ENCODE peak calls at places on chromosome 16, in eight cellular contexts. One of them, this sample, is unnamed.

GRCh38 chr16:62755938-62756337 is 719.7 kb upstream of the CDH8 start:
- DNase-seq in MM.1S: no peak
- DNase-seq in RWPE1: no peak
- DNase-seq in heart left ventricle: no peak
- DNase-seq in CD4-positive, alpha-beta T cell: no peak
- DNase-seq in A549: no peak
- DNase-seq in small intestine: no peak
- DNase-seq in CD8-positive, alpha-beta memory T cell: no peak
- DNase-seq in this sample: no peak

GRCh38 chr16:3479654-3480216 is 15.6 kb downstream of the C16orf90 start:
- DNase-seq in MM.1S: no peak
- DNase-seq in RWPE1: no peak
- DNase-seq in heart left ventricle: no peak
- DNase-seq in CD4-positive, alpha-beta T cell: no peak
- DNase-seq in A549: no peak
- DNase-seq in small intestine: no peak
- DNase-seq in CD8-positive, alpha-beta memory T cell: no peak
- DNase-seq in this sample: no peak

GRCh38 chr16:87542531-87543102 is 49.8 kb upstream of the ZCCHC14 start:
- DNase-seq in MM.1S: no peak
- DNase-seq in RWPE1: no peak
- DNase-seq in heart left ventricle: no peak
- DNase-seq in CD4-positive, alpha-beta T cell: no peak
- DNase-seq in A549: no peak
- DNase-seq in small intestine: peak; percentile 30
- DNase-seq in CD8-positive, alpha-beta memory T cell: no peak
- DNase-seq in this sample: no peak

GRCh38 chr16:57660715-57661463 is 7.2 kb upstream of the ADGRG3 start:
- DNase-seq in MM.1S: no peak
- DNase-seq in RWPE1: no peak
- DNase-seq in heart left ventricle: no peak
- DNase-seq in CD4-positive, alpha-beta T cell: no peak
- DNase-seq in A549: no peak
- DNase-seq in small intestine: no peak
- DNase-seq in CD8-positive, alpha-beta memory T cell: no peak
- DNase-seq in this sample: no peak

GRCh38 chr16:19088341-19088916 is 21.0 kb downstream of the COQ7 start:
- DNase-seq in MM.1S: no peak
- DNase-seq in RWPE1: no peak
- DNase-seq in heart left ventricle: no peak
- DNase-seq in CD4-positive, alpha-beta T cell: no peak
- DNase-seq in A549: no peak
- DNase-seq in small intestine: no peak
- DNase-seq in CD8-positive, alpha-beta memory T cell: no peak
- DNase-seq in this sample: no peak

GRCh38 chr16:58187657-58188430 is 10.1 kb downstream of the CSNK2A2 start:
- DNase-seq in MM.1S: no peak
- DNase-seq in RWPE1: no peak
- DNase-seq in heart left ventricle: no peak
- DNase-seq in CD4-positive, alpha-beta T cell: no peak
- DNase-seq in A549: no peak
- DNase-seq in small intestine: no peak
- DNase-seq in CD8-positive, alpha-beta memory T cell: no peak
- DNase-seq in this sample: no peak

GRCh38 chr16:85420501-85421337 is 192.4 kb upstream of the GSE1 start:
- DNase-seq in MM.1S: peak; percentile 31
- DNase-seq in RWPE1: peak; percentile 49
- DNase-seq in heart left ventricle: peak; percentile 82
- DNase-seq in CD4-positive, alpha-beta T cell: peak; percentile 74
- DNase-seq in A549: peak; percentile 74
- DNase-seq in small intestine: peak; percentile 53
- DNase-seq in CD8-positive, alpha-beta memory T cell: peak; percentile 80
- DNase-seq in this sample: no peak

GRCh38 chr16:12796498-12796897 is 7.2 kb downstream of the CPPED1 start:
- DNase-seq in MM.1S: no peak
- DNase-seq in RWPE1: no peak
- DNase-seq in heart left ventricle: no peak
- DNase-seq in CD4-positive, alpha-beta T cell: no peak
- DNase-seq in A549: no peak
- DNase-seq in small intestine: no peak
- DNase-seq in CD8-positive, alpha-beta memory T cell: no peak
- DNase-seq in this sample: no peak

GRCh38 chr16:48138543-48138942 is 17.2 kb downstream of the ABCC12 start:
- DNase-seq in MM.1S: no peak
- DNase-seq in RWPE1: no peak
- DNase-seq in heart left ventricle: no peak
- DNase-seq in CD4-positive, alpha-beta T cell: no peak
- DNase-seq in A549: no peak
- DNase-seq in small intestine: no peak
- DNase-seq in CD8-positive, alpha-beta memory T cell: no peak
- DNase-seq in this sample: no peak

GRCh38 chr16:72501739-72502653 is 330.0 kb upstream of the PMFBP1 start:
- DNase-seq in MM.1S: peak; percentile 16
- DNase-seq in RWPE1: peak; percentile 57
- DNase-seq in heart left ventricle: no peak
- DNase-seq in CD4-positive, alpha-beta T cell: peak; percentile 1
- DNase-seq in A549: peak; percentile 48
- DNase-seq in small intestine: peak; percentile 57
- DNase-seq in CD8-positive, alpha-beta memory T cell: no peak
- DNase-seq in this sample: no peak

GRCh38 chr16:48385272-48385953 is at the start of gene SIAH1:
- DNase-seq in MM.1S: peak; percentile 82
- DNase-seq in RWPE1: peak; percentile 89
- DNase-seq in heart left ventricle: peak; percentile 93
- DNase-seq in CD4-positive, alpha-beta T cell: peak; percentile 90
- DNase-seq in A549: peak; percentile 76
- DNase-seq in small intestine: peak; percentile 83
- DNase-seq in CD8-positive, alpha-beta memory T cell: peak; percentile 89
- DNase-seq in this sample: peak; percentile 81

GRCh38 chr16:23302045-23302956 is at the start of gene SCNN1B:
- DNase-seq in MM.1S: peak; percentile 91
- DNase-seq in RWPE1: no peak
- DNase-seq in heart left ventricle: no peak
- DNase-seq in CD4-positive, alpha-beta T cell: no peak
- DNase-seq in A549: no peak
- DNase-seq in small intestine: no peak
- DNase-seq in CD8-positive, alpha-beta memory T cell: no peak
- DNase-seq in this sample: no peak

GRCh38 chr16:31487720-31488629 is 5.1 kb downstream of the SLC5A2 start:
- DNase-seq in MM.1S: peak; percentile 73
- DNase-seq in RWPE1: peak; percentile 65
- DNase-seq in heart left ventricle: peak; percentile 72
- DNase-seq in CD4-positive, alpha-beta T cell: peak; percentile 81
- DNase-seq in A549: peak; percentile 69
- DNase-seq in small intestine: peak; percentile 68
- DNase-seq in CD8-positive, alpha-beta memory T cell: peak; percentile 83
- DNase-seq in this sample: no peak

GRCh38 chr16:12639044-12639443 is 164.6 kb downstream of the CPPED1 start:
- DNase-seq in MM.1S: no peak
- DNase-seq in RWPE1: peak; percentile 46
- DNase-seq in heart left ventricle: no peak
- DNase-seq in CD4-positive, alpha-beta T cell: no peak
- DNase-seq in A549: no peak
- DNase-seq in small intestine: no peak
- DNase-seq in CD8-positive, alpha-beta memory T cell: no peak
- DNase-seq in this sample: no peak

GRCh38 chr16:87207509-87207908 is 109.7 kb downstream of the C16orf95 start:
- DNase-seq in MM.1S: no peak
- DNase-seq in RWPE1: peak; percentile 26
- DNase-seq in heart left ventricle: no peak
- DNase-seq in CD4-positive, alpha-beta T cell: no peak
- DNase-seq in A549: no peak
- DNase-seq in small intestine: no peak
- DNase-seq in CD8-positive, alpha-beta memory T cell: no peak
- DNase-seq in this sample: no peak

GRCh38 chr16:87644596-87644995 is 42.3 kb downstream of the JPH3 start:
- DNase-seq in MM.1S: no peak
- DNase-seq in RWPE1: no peak
- DNase-seq in heart left ventricle: no peak
- DNase-seq in CD4-positive, alpha-beta T cell: no peak
- DNase-seq in A549: no peak
- DNase-seq in small intestine: no peak
- DNase-seq in CD8-positive, alpha-beta memory T cell: no peak
- DNase-seq in this sample: no peak

GRCh38 chr16:4677390-4677789 is 16.0 kb upstream of the NUDT16L1 start:
- DNase-seq in MM.1S: no peak
- DNase-seq in RWPE1: no peak
- DNase-seq in heart left ventricle: peak; percentile 81
- DNase-seq in CD4-positive, alpha-beta T cell: no peak
- DNase-seq in A549: no peak
- DNase-seq in small intestine: no peak
- DNase-seq in CD8-positive, alpha-beta memory T cell: no peak
- DNase-seq in this sample: no peak

GRCh38 chr16:11370084-11370931 is 25.0 kb downstream of the RMI2 start:
- DNase-seq in MM.1S: no peak
- DNase-seq in RWPE1: no peak
- DNase-seq in heart left ventricle: no peak
- DNase-seq in CD4-positive, alpha-beta T cell: no peak
- DNase-seq in A549: no peak
- DNase-seq in small intestine: no peak
- DNase-seq in CD8-positive, alpha-beta memory T cell: no peak
- DNase-seq in this sample: no peak

GRCh38 chr16:73068546-73069401 is 20.8 kb upstream of the ZFHX3 start:
- DNase-seq in MM.1S: no peak
- DNase-seq in RWPE1: no peak
- DNase-seq in heart left ventricle: peak; percentile 79
- DNase-seq in CD4-positive, alpha-beta T cell: no peak
- DNase-seq in A549: no peak
- DNase-seq in small intestine: no peak
- DNase-seq in CD8-positive, alpha-beta memory T cell: no peak
- DNase-seq in this sample: no peak

GRCh38 chr16:7888421-7888820 is 555.8 kb downstream of the RBFOX1 start:
- DNase-seq in MM.1S: no peak
- DNase-seq in RWPE1: no peak
- DNase-seq in heart left ventricle: no peak
- DNase-seq in CD4-positive, alpha-beta T cell: no peak
- DNase-seq in A549: no peak
- DNase-seq in small intestine: no peak
- DNase-seq in CD8-positive, alpha-beta memory T cell: no peak
- DNase-seq in this sample: no peak

GRCh38 chr16:87241135-87241771 is 75.9 kb downstream of the C16orf95 start:
- DNase-seq in MM.1S: no peak
- DNase-seq in RWPE1: no peak
- DNase-seq in heart left ventricle: no peak
- DNase-seq in CD4-positive, alpha-beta T cell: no peak
- DNase-seq in A549: no peak
- DNase-seq in small intestine: peak; percentile 20
- DNase-seq in CD8-positive, alpha-beta memory T cell: no peak
- DNase-seq in this sample: no peak

GRCh38 chr16:81261049-81261648 is 22.7 kb downstream of the BCO1 start:
- DNase-seq in MM.1S: no peak
- DNase-seq in RWPE1: no peak
- DNase-seq in heart left ventricle: no peak
- DNase-seq in CD4-positive, alpha-beta T cell: no peak
- DNase-seq in A549: peak; percentile 52
- DNase-seq in small intestine: peak; percentile 40
- DNase-seq in CD8-positive, alpha-beta memory T cell: no peak
- DNase-seq in this sample: no peak

GRCh38 chr16:85015481-85016177 is 4.3 kb upstream of the ZDHHC7 start:
- DNase-seq in MM.1S: no peak
- DNase-seq in RWPE1: no peak
- DNase-seq in heart left ventricle: no peak
- DNase-seq in CD4-positive, alpha-beta T cell: no peak
- DNase-seq in A549: no peak
- DNase-seq in small intestine: no peak
- DNase-seq in CD8-positive, alpha-beta memory T cell: no peak
- DNase-seq in this sample: no peak

GRCh38 chr16:72927199-72928088 is 120.5 kb downstream of the ZFHX3 start:
- DNase-seq in MM.1S: no peak
- DNase-seq in RWPE1: peak; percentile 86
- DNase-seq in heart left ventricle: no peak
- DNase-seq in CD4-positive, alpha-beta T cell: no peak
- DNase-seq in A549: peak; percentile 25
- DNase-seq in small intestine: no peak
- DNase-seq in CD8-positive, alpha-beta memory T cell: no peak
- DNase-seq in this sample: no peak

GRCh38 chr16:83914091-83914710 is 15.3 kb downstream of the MLYCD start:
- DNase-seq in MM.1S: no peak
- DNase-seq in RWPE1: no peak
- DNase-seq in heart left ventricle: no peak
- DNase-seq in CD4-positive, alpha-beta T cell: no peak
- DNase-seq in A549: no peak
- DNase-seq in small intestine: no peak
- DNase-seq in CD8-positive, alpha-beta memory T cell: no peak
- DNase-seq in this sample: no peak
- H3K27ac ChIP-seq in MM.1S: no peak overlapping the region
- H3K27ac ChIP-seq in RWPE1: no peak overlapping the region
- H3K27ac ChIP-seq in heart left ventricle: no peak overlapping the region
- H3K27ac ChIP-seq in CD4-positive, alpha-beta T cell: no peak overlapping the region
- H3K27ac ChIP-seq in A549: no peak overlapping the region
- H3K27ac ChIP-seq in small intestine: no peak overlapping the region
- H3K27ac ChIP-seq in CD8-positive, alpha-beta memory T cell: no peak overlapping the region
- H3K27ac ChIP-seq in this sample: no peak overlapping the region

GRCh38 chr16:89098767-89099430 is 5.2 kb downstream of the ACSF3 start:
- DNase-seq in MM.1S: no peak
- DNase-seq in RWPE1: no peak
- DNase-seq in heart left ventricle: no peak
- DNase-seq in CD4-positive, alpha-beta T cell: no peak
- DNase-seq in A549: no peak
- DNase-seq in small intestine: no peak
- DNase-seq in CD8-positive, alpha-beta memory T cell: no peak
- DNase-seq in this sample: no peak
- H3K27ac ChIP-seq in MM.1S: peak overlapping the region; percentile 37
- H3K27ac ChIP-seq in RWPE1: peak overlapping the region; percentile 6
- H3K27ac ChIP-seq in heart left ventricle: no peak overlapping the region
- H3K27ac ChIP-seq in CD4-positive, alpha-beta T cell: peak overlapping the region; percentile 51
- H3K27ac ChIP-seq in A549: no peak overlapping the region
- H3K27ac ChIP-seq in small intestine: peak overlapping the region; percentile 77
- H3K27ac ChIP-seq in CD8-positive, alpha-beta memory T cell: no peak overlapping the region
- H3K27ac ChIP-seq in this sample: no peak overlapping the region

DNA sequence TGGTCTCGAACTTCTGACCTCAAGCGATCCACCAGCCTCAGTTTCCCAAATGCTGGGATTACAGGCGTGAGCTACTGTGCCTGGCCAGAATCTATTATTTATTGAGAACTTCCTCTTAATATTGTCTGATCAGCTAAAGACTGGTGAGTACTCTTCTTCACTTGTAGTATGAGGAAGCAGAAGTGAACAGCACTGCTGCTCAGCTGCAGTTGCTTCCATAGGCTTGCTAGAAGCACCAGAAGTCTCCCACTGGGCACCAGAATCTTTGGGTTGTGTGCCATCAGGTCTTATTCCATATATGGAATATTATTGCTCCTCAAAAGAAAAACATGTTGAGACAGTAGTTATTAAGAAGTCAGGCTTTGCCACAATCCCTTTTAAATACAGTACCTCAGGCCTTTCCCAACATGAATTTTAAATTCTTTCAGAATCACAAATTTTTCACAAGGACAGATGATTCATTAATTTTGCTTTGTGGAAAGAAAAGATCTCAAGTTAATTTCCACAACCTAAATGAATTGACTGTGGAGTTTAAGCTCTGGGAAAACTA is 17.2 kb downstream of the SNTB2 start:
- DNase-seq in MM.1S: no peak
- DNase-seq in RWPE1: no peak
- DNase-seq in heart left ventricle: no peak
- DNase-seq in CD4-positive, alpha-beta T cell: no peak
- DNase-seq in A549: no peak
- DNase-seq in small intestine: no peak
- DNase-seq in CD8-positive, alpha-beta memory T cell: no peak
- DNase-seq in this sample: no peak
- H3K27ac ChIP-seq in MM.1S: peak overlapping the region; percentile 66
- H3K27ac ChIP-seq in RWPE1: peak overlapping the region; percentile 82
- H3K27ac ChIP-seq in heart left ventricle: no peak overlapping the region
- H3K27ac ChIP-seq in CD4-positive, alpha-beta T cell: no peak overlapping the region
- H3K27ac ChIP-seq in A549: peak overlapping the region; percentile 3
- H3K27ac ChIP-seq in small intestine: no peak overlapping the region
- H3K27ac ChIP-seq in CD8-positive, alpha-beta memory T cell: no peak overlapping the region
- H3K27ac ChIP-seq in this sample: no peak overlapping the region

GRCh38 chr16:65510241-65510640 is 388.4 kb upstream of the CDH11 start:
- DNase-seq in MM.1S: no peak
- DNase-seq in RWPE1: no peak
- DNase-seq in heart left ventricle: no peak
- DNase-seq in CD4-positive, alpha-beta T cell: no peak
- DNase-seq in A549: no peak
- DNase-seq in small intestine: no peak
- DNase-seq in CD8-positive, alpha-beta memory T cell: no peak
- DNase-seq in this sample: no peak
- H3K27ac ChIP-seq in MM.1S: no peak overlapping the region
- H3K27ac ChIP-seq in RWPE1: no peak overlapping the region
- H3K27ac ChIP-seq in heart left ventricle: no peak overlapping the region
- H3K27ac ChIP-seq in CD4-positive, alpha-beta T cell: no peak overlapping the region
- H3K27ac ChIP-seq in A549: no peak overlapping the region
- H3K27ac ChIP-seq in small intestine: no peak overlapping the region
- H3K27ac ChIP-seq in CD8-positive, alpha-beta memory T cell: no peak overlapping the region
- H3K27ac ChIP-seq in this sample: no peak overlapping the region

This sample was measured in substantia nigra.